ENCODE peak calls at places on chromosomes 1 and 21, in five cellular contexts. J is BJ; Z is brain microvascular endothelial cell; N is CD4-positive, CD25-positive, alpha-beta regulatory T cell; T is BE2C. M is an unnamed sample.

GRCh38 chr1:156540955-156541354 is 31.4 kb downstream of the IQGAP3 start:
- DNase-seq in J (no peak), N (no peak), Z (no peak), T (no peak), M (no peak)

GRCh38 chr1:85027242-85027983 is 20.9 kb downstream of the MCOLN3 start:
- DNase-seq in J (no peak), N (peak; percentile 33), Z (no peak), T (no peak), M (no peak)

GRCh38 chr1:55064071-55064581 is 24.8 kb downstream of the PCSK9 start:
- DNase-seq in J (no peak), T (peak; percentile 40), N (no peak), Z (no peak), M (no peak)

GRCh38 chr21:33196956-33197374 is 32.8 kb upstream of the IFNAR2 start:
- DNase-seq in T (peak; percentile 69), Z (peak; percentile 47), J (no peak), N (peak; percentile 52), M (no peak)

GRCh38 chr1:153515504-153516394 is 20.0 kb downstream of the S100A6 start:
- DNase-seq in Z (no peak), J (no peak), N (no peak), T (no peak), M (no peak)

GRCh38 chr1:61638296-61638695 is 86.6 kb downstream of the TM2D1 start:
- DNase-seq in J (peak; percentile 81), Z (no peak), N (no peak), T (no peak), M (peak; percentile 33)

GRCh38 chr1:212323065-212323464 is 37.9 kb downstream of the PPP2R5A start:
- DNase-seq in N (no peak), J (no peak), T (no peak), Z (no peak), M (no peak)

GRCh38 chr1:176989754-176990153 is 174.8 kb downstream of the ASTN1 start:
- DNase-seq in T (no peak), Z (no peak), N (no peak), J (no peak), M (no peak)

GRCh38 chr1:211132681-211133392 is 1.1 kb downstream of the KCNH1 start:
- DNase-seq in J (no peak), N (no peak), Z (no peak), T (no peak), M (no peak)

GRCh38 chr1:214282696-214283225 is 1.8 kb downstream of the SMYD2 start:
- DNase-seq in Z (no peak), J (no peak), N (no peak), T (no peak), M (no peak)
- H3K4me3 ChIP-seq in Z (peak overlapping the region; percentile 0), J (no peak overlapping the region), N (peak overlapping the region; percentile 87), T (no peak overlapping the region), M (no peak overlapping the region)

GRCh38 chr21:39958731-39959130 is 91.5 kb downstream of the PCP4 start:
- DNase-seq in J (no peak), T (no peak), Z (no peak), N (no peak), M (no peak)

GRCh38 chr21:39954570-39954969 is 87.3 kb downstream of the PCP4 start:
- DNase-seq in Z (no peak), N (no peak), T (no peak), J (no peak), M (no peak)

GRCh38 chr21:39952265-39952664 is 85.0 kb downstream of the PCP4 start:
- DNase-seq in Z (no peak), J (no peak), T (no peak), N (no peak), M (no peak)

GRCh38 chr21:39955326-39955725 is 88.1 kb downstream of the PCP4 start:
- DNase-seq in T (no peak), J (no peak), Z (no peak), N (no peak), M (no peak)

GRCh38 chr21:39956586-39956985 is 89.3 kb downstream of the PCP4 start:
- DNase-seq in Z (no peak), N (no peak), T (no peak), J (no peak), M (no peak)
- H3K4me3 ChIP-seq in Z (no peak overlapping the region), N (no peak overlapping the region), T (no peak overlapping the region), J (no peak overlapping the region), M (no peak overlapping the region)

GRCh38 chr1:201021333-201022177 is 2.0 kb downstream of the KIF21B start:
- DNase-seq in N (no peak), T (no peak), Z (no peak), J (no peak), M (no peak)

GRCh38 chr1:201019321-201019977 is 4.1 kb downstream of the KIF21B start:
- DNase-seq in N (peak; percentile 90), T (no peak), J (no peak), Z (peak; percentile 64), M (no peak)

GRCh38 chr1:201022178-201022823 is 1.2 kb downstream of the KIF21B start:
- DNase-seq in T (no peak), J (no peak), N (no peak), Z (no peak), M (no peak)

GRCh38 chr1:201020647-201021332 is 2.7 kb downstream of the KIF21B start:
- DNase-seq in T (no peak), Z (no peak), N (no peak), J (no peak), M (no peak)

GRCh38 chr1:201020040-201020591 is 3.4 kb downstream of the KIF21B start:
- DNase-seq in Z (no peak), J (no peak), N (no peak), T (no peak), M (no peak)
- H3K4me3 ChIP-seq in Z (no peak overlapping the region), J (no peak overlapping the region), N (peak overlapping the region; percentile 62), T (no peak overlapping the region), M (no peak overlapping the region)

GRCh38 chr1:241536383-241536782 is 4.2 kb downstream of the KMO start:
- DNase-seq in Z (no peak), T (no peak), N (no peak), J (no peak), M (no peak)

GRCh38 chr1:241532864-241533263 is 686 bp downstream of the KMO start:
- DNase-seq in Z (no peak), T (no peak), N (no peak), J (no peak), M (no peak)

GRCh38 chr1:241533375-241534115 is 1.4 kb downstream of the KMO start:
- DNase-seq in T (no peak), J (no peak), Z (no peak), N (no peak), M (no peak)

GRCh38 chr1:241531195-241532172 is 694 bp upstream of the KMO start:
- DNase-seq in T (no peak), N (peak; percentile 74), J (peak; percentile 28), Z (no peak), M (peak; percentile 47)

GRCh38 chr1:241532173-241532553 is at the start of gene KMO:
- DNase-seq in Z (no peak), J (no peak), T (no peak), N (no peak), M (no peak)
- H3K4me3 ChIP-seq in Z (peak within 1 kb of the TSS; percentile 55), J (peak within 1 kb of the TSS; percentile 42), T (peak within 1 kb of the TSS; percentile 69), N (peak within 1 kb of the TSS; percentile 96), M (peak within 1 kb of the TSS; percentile 44)

DNA sequence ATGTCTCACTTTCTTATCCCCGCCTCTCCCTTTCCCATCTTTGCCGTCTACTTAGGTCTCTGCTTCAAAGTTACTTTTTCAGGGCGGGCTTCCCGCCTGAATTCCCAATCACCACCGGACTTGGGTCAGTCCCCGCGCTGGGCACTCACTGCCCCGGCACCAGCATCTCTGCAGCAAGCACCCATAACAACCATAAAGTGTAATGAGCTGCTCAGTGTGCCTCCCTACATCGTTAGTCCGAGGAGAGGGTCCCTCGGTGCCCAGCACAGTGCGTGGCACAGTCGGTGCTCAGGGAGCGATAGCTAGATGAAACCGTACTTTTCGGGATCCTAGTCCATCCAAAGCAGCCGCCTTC is 633 bp upstream of the CTPS1 start:
- DNase-seq in N (no peak), T (no peak), Z (no peak), J (no peak), M (no peak)
- H3K4me3 ChIP-seq in N (peak overlapping the region; percentile 59), T (peak overlapping the region; percentile 54), Z (peak overlapping the region; percentile 74), J (peak overlapping the region; percentile 65), M (peak overlapping the region; percentile 70)

GRCh38 chr1:150804671-150805070 is 3.4 kb downstream of the CTSK start:
- DNase-seq in J (no peak), T (no peak), Z (no peak), N (no peak), M (no peak)

GRCh38 chr1:150808134-150808533 is at the start of gene CTSK:
- DNase-seq in Z (no peak), J (no peak), T (no peak), N (no peak), M (no peak)

GRCh38 chr1:150807257-150807637 is 813 bp downstream of the CTSK start:
- DNase-seq in T (no peak), J (no peak), Z (no peak), N (no peak), M (no peak)

GRCh38 chr1:150807674-150808073 is 386 bp downstream of the CTSK start:
- DNase-seq in N (no peak), J (no peak), T (no peak), Z (no peak), M (no peak)

DNA sequence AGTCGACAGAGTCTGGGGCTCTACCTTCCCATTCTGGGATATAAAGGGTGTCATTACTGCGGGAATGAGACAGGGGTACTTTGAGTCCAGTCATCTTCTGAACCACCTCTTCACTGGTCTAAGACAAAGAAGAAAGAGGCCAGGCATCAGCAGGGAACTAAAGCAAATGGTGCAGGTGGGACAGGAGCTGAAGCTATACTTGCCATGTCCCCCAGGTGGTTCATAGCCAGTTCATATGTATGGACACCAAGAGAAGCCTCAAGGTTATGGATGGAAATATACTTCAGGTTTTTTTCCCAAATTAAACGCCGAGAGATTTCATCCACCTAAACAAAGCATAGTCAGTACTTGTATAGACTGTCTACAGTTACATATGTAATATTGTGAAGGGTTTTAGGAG is 2.2 kb downstream of the CTSK start:
- DNase-seq in N (no peak), J (no peak), T (no peak), Z (no peak), M (no peak)
- H3K4me3 ChIP-seq in N (no peak overlapping the region), J (no peak overlapping the region), T (no peak overlapping the region), Z (no peak overlapping the region), M (no peak overlapping the region)

DNA sequence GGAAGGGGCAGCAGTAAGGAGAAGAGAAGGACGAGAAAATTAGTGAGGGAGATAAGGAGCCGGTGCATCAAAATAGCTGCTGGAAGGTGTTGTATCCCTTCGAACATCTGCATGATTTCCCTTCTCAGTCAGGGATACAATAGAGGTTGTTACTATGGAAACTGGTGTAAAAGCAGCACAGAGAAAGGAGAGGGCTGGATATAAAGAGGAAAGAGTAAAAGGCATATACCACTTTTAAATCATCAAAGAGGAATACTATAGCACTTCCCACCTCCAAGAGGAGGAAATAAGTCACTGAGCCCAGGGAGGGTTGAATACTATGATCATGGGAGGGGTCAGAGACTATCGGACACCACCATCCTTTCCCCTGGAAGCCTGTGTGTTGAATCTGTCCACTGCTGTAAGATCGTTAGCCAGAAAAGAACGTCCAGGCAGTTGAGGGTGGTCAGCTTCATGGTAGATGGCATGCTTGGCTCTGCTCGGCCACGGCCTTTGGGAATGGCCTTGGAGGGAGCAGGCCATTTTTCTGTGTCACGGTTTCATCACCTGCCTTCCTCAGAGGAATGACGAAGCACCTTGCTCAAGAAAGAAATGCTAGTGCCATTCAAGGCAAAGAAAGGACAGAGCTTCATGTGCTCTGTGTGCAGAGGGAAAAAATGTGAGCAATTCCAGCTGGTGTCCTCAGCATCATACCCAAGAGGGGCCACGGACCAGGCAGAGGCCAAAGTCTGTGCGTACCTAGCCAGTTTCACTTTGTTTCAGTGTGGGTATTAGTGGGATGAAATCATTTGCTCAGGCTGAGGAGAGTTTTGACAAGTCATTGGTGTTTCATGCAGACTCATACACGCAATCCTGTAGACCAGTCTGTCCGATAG is 64.2 kb downstream of the IRF2BP2 start:
- DNase-seq in N (no peak), J (no peak), Z (no peak), T (no peak), M (no peak)
- H3K4me3 ChIP-seq in N (no peak overlapping the region), J (no peak overlapping the region), Z (no peak overlapping the region), T (peak overlapping the region; percentile 39), M (no peak overlapping the region)

GRCh38 chr1:12172042-12172851 is 5.5 kb downstream of the TNFRSF1B start:
- DNase-seq in N (peak; percentile 51), T (no peak), J (no peak), Z (no peak), M (no peak)
- H3K4me3 ChIP-seq in N (peak overlapping the region; percentile 75), T (no peak overlapping the region), J (no peak overlapping the region), Z (no peak overlapping the region), M (no peak overlapping the region)